ENCODE peak calls at places on chromosomes 6 and 20, in five cellular contexts. One of them, this sample, is unnamed.
A peak's percentile ranks its signal among the peaks of the same experiment; 100 is the strongest.

GRCh38 chr6:126923807-126924206 is 194.7 kb upstream of the RSPO3 start:
- DNase-seq in HepG2: no peak
- DNase-seq in GM12878: no peak
- DNase-seq in GM23338: no peak
- DNase-seq in K562: no peak
- DNase-seq in this sample: no peak

GRCh38 chr6:32123681-32124080 is 4.4 kb downstream of the ATF6B start:
- DNase-seq in HepG2: no peak
- DNase-seq in GM12878: no peak
- DNase-seq in GM23338: no peak
- DNase-seq in K562: no peak
- DNase-seq in this sample: no peak

GRCh38 chr6:106579281-106579680 is 50.0 kb downstream of the RTN4IP1 start:
- DNase-seq in HepG2: no peak
- DNase-seq in GM12878: no peak
- DNase-seq in GM23338: no peak
- DNase-seq in K562: no peak
- DNase-seq in this sample: no peak

GRCh38 chr6:26214826-26215199 is 127.6 kb downstream of the HFE start:
- DNase-seq in HepG2: no peak
- DNase-seq in GM12878: no peak
- DNase-seq in GM23338: no peak
- DNase-seq in K562: no peak
- DNase-seq in this sample: no peak

GRCh38 chr20:62665826-62666735 is 23.8 kb downstream of the SLCO4A1 start:
- DNase-seq in HepG2: no peak
- DNase-seq in GM12878: no peak
- DNase-seq in GM23338: no peak
- DNase-seq in K562: no peak
- DNase-seq in this sample: no peak

GRCh38 chr6:129621252-129621651 is 88.7 kb downstream of the ARHGAP18 start:
- DNase-seq in HepG2: peak; percentile 58
- DNase-seq in GM12878: no peak
- DNase-seq in GM23338: no peak
- DNase-seq in K562: no peak
- DNase-seq in this sample: no peak

GRCh38 chr6:73519943-73520687 is 717 bp downstream of the EEF1A1 start:
- DNase-seq in HepG2: peak; percentile 59
- DNase-seq in GM12878: no peak
- DNase-seq in GM23338: peak; percentile 57
- DNase-seq in K562: peak; percentile 64
- DNase-seq in this sample: no peak

GRCh38 chr20:33261465-33261864 is 21.5 kb upstream of the BPIFB1 start:
- DNase-seq in HepG2: no peak
- DNase-seq in GM12878: no peak
- DNase-seq in GM23338: peak; percentile 27
- DNase-seq in K562: no peak
- DNase-seq in this sample: no peak

GRCh38 chr6:140319209-140319608 is 944.8 kb upstream of the CITED2 start:
- DNase-seq in HepG2: peak; percentile 11
- DNase-seq in GM12878: no peak
- DNase-seq in GM23338: no peak
- DNase-seq in K562: no peak
- DNase-seq in this sample: no peak

GRCh38 chr20:43205699-43206098 is 16.0 kb upstream of the PTPRT start:
- DNase-seq in HepG2: no peak
- DNase-seq in GM12878: no peak
- DNase-seq in GM23338: no peak
- DNase-seq in K562: peak; percentile 14
- DNase-seq in this sample: no peak

GRCh38 chr6:110566346-110567125 is 90.1 kb upstream of the SLC22A16 start:
- DNase-seq in HepG2: peak; percentile 93
- DNase-seq in GM12878: no peak
- DNase-seq in GM23338: no peak
- DNase-seq in K562: no peak
- DNase-seq in this sample: no peak

GRCh38 chr20:25525857-25526256 is 59.5 kb downstream of the NINL start:
- DNase-seq in HepG2: peak; percentile 97
- DNase-seq in GM12878: no peak
- DNase-seq in GM23338: no peak
- DNase-seq in K562: no peak
- DNase-seq in this sample: no peak

GRCh38 chr20:17226410-17227198 is at the start of gene PCSK2:
- DNase-seq in HepG2: no peak
- DNase-seq in GM12878: no peak
- DNase-seq in GM23338: peak; percentile 96
- DNase-seq in K562: peak; percentile 72
- DNase-seq in this sample: no peak

GRCh38 chr20:17223553-17223952 is 3.3 kb upstream of the PCSK2 start:
- DNase-seq in HepG2: no peak
- DNase-seq in GM12878: no peak
- DNase-seq in GM23338: no peak
- DNase-seq in K562: no peak
- DNase-seq in this sample: no peak

GRCh38 chr20:17227669-17228623 is 1.1 kb downstream of the PCSK2 start:
- DNase-seq in HepG2: no peak
- DNase-seq in GM12878: no peak
- DNase-seq in GM23338: peak; percentile 87
- DNase-seq in K562: no peak
- DNase-seq in this sample: no peak

GRCh38 chr20:17227199-17227535 is 327 bp downstream of the PCSK2 start:
- DNase-seq in HepG2: no peak
- DNase-seq in GM12878: no peak
- DNase-seq in GM23338: no peak
- DNase-seq in K562: no peak
- DNase-seq in this sample: no peak

DNA sequence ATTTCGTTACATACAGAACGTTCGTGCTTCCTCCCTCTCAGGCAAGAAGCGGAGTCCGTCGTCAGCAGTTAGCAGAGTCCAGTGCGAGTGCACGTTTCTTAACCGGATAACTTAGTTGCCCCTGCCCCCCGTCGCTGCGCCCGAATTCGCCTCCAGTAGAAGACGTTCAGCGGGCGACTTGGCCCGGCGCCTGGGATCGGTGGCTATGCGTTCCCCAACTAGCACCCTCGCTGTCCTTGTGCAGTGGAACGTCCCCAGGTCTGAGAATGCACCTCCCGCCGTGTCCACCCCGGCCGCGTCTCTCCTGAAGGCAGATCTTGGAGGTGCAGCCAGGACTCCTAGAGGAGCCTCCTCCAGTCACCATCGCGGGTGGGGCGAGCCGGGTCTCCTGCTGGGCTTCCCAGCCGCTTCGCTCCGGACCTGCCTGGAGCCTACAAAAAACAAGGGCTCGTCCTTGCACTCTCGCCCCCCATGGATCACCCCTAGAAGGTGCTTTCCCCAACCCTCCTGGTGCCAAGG is 890 bp upstream of the PCSK2 start:
- DNase-seq in HepG2: no peak
- DNase-seq in GM12878: no peak
- DNase-seq in GM23338: peak; percentile 67
- DNase-seq in K562: no peak
- DNase-seq in this sample: no peak
- TF ChIP-seq EZH2 in HepG2: peak; percentile 52
- TF ChIP-seq EZH2 in GM12878: no peak
- TF ChIP-seq EZH2 in GM23338: no peak
- TF ChIP-seq EZH2 in K562: no peak
- TF ChIP-seq EZH2 in this sample: no peak

GRCh38 chr20:8454137-8454712 is 322.2 kb downstream of the PLCB1 start:
- DNase-seq in HepG2: peak; percentile 65
- DNase-seq in GM12878: peak; percentile 17
- DNase-seq in GM23338: peak; percentile 66
- DNase-seq in K562: no peak
- DNase-seq in this sample: peak; percentile 41
- TF ChIP-seq REST in HepG2: no peak
- TF ChIP-seq REST in GM12878: no peak
- TF ChIP-seq REST in GM23338: no peak
- TF ChIP-seq REST in K562: no peak
- TF ChIP-seq REST in this sample: no peak

DNA sequence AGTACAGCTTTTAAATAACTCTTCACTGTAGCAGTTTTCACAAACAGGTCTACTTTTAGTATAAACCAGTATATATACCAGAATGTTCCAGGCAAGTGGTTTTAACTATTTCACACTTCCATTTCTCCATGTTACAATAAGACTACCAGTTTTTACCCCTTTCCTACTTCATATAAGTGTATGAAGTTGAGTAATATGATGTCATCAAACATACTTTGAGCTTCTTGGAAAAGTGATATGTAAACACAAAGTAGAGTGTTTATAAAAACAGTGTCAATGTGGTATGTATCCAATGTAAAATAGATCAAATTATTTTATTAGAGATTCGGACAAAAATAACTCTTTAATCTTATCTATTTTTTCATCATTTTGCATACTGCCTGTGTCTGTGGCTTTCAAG is 2.5 kb upstream of the PAQR8 start:
- DNase-seq in HepG2: no peak
- DNase-seq in GM12878: no peak
- DNase-seq in GM23338: no peak
- DNase-seq in K562: no peak
- DNase-seq in this sample: no peak
- TF ChIP-seq EZH2 in HepG2: no peak
- TF ChIP-seq EZH2 in GM12878: no peak
- TF ChIP-seq EZH2 in GM23338: no peak
- TF ChIP-seq EZH2 in K562: no peak
- TF ChIP-seq EZH2 in this sample: no peak

DNA sequence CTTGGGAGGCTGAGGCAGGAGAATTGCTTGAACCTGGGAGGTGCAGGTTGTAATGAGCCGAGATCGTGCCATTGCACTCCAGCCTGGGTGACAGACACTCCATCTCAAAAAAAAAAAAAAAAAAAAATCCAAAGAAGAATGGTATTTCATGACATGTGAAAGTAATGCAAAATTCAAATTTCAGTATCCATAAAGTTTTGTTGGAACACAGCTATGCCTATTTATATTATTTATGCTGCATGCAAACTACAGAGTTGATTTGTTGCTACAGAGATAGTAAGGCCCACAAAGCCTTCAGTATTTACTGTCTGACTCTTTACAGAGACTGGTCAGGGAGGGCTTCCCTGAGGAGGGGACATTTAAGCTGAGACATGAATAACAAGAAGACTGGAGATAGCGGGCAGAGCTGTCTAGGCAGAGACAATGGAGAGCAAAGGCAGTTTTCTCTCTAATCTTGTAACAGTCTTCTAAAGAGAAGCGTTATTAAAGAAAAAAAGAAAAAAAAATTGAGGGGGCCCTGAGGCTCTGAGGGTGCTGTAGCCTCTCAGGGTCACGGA is 2.7 kb upstream of the SLC9A8 start:
- DNase-seq in HepG2: no peak
- DNase-seq in GM12878: no peak
- DNase-seq in GM23338: no peak
- DNase-seq in K562: no peak
- DNase-seq in this sample: no peak
- TF ChIP-seq REST in HepG2: no peak
- TF ChIP-seq REST in GM12878: no peak
- TF ChIP-seq REST in GM23338: no peak
- TF ChIP-seq REST in K562: no peak
- TF ChIP-seq REST in this sample: no peak

GRCh38 chr6:43509142-43509983 is 783 bp downstream of the LRRC73 start:
- DNase-seq in HepG2: no peak
- DNase-seq in GM12878: no peak
- DNase-seq in GM23338: peak; percentile 48
- DNase-seq in K562: no peak
- DNase-seq in this sample: no peak
- TF ChIP-seq EZH2 in HepG2: no peak
- TF ChIP-seq EZH2 in GM12878: no peak
- TF ChIP-seq EZH2 in GM23338: no peak
- TF ChIP-seq EZH2 in K562: no peak
- TF ChIP-seq EZH2 in this sample: no peak

DNA sequence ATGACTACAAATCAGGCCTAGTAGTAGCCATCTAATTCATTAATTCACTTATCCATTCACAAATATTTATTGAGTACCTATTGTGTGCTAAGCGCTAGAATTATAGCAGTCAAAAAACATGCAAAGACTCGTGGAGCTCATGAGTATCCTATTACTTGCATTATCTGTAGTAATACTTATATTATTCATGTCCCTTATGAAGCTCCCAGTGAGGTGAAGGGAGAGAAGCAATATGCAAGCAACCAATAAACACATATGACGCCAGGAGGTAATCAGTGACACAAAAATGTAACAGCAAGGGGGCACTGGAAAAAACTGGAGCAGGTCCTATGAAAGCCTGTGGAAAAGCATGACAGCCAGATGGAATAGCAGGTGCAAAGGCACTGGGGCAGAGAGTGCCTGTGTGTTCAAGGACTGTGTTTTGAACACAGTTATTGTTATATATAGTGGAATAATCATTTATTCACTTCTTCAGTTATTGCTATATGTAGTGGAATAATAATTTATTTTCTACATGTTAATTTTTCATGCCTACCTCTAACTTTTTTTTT is 109.5 kb downstream of the KIF13A start:
- DNase-seq in HepG2: no peak
- DNase-seq in GM12878: no peak
- DNase-seq in GM23338: no peak
- DNase-seq in K562: no peak
- DNase-seq in this sample: no peak
- TF ChIP-seq REST in HepG2: no peak
- TF ChIP-seq REST in GM12878: no peak
- TF ChIP-seq REST in GM23338: no peak
- TF ChIP-seq REST in K562: no peak
- TF ChIP-seq REST in this sample: no peak

GRCh38 chr6:34143884-34144580 is 1.9 kb downstream of the GRM4 start:
- DNase-seq in HepG2: peak; percentile 24
- DNase-seq in GM12878: no peak
- DNase-seq in GM23338: peak; percentile 95
- DNase-seq in K562: peak; percentile 90
- DNase-seq in this sample: no peak

GRCh38 chr6:34145161-34146020 is 496 bp downstream of the GRM4 start:
- DNase-seq in HepG2: no peak
- DNase-seq in GM12878: no peak
- DNase-seq in GM23338: peak; percentile 83
- DNase-seq in K562: peak; percentile 51
- DNase-seq in this sample: no peak

GRCh38 chr6:34146021-34146782 is at the start of gene GRM4:
- DNase-seq in HepG2: no peak
- DNase-seq in GM12878: no peak
- DNase-seq in GM23338: no peak
- DNase-seq in K562: no peak
- DNase-seq in this sample: no peak

GRCh38 chr6:34143196-34143883 is 2.5 kb downstream of the GRM4 start:
- DNase-seq in HepG2: no peak
- DNase-seq in GM12878: no peak
- DNase-seq in GM23338: no peak
- DNase-seq in K562: no peak
- DNase-seq in this sample: no peak

DNA sequence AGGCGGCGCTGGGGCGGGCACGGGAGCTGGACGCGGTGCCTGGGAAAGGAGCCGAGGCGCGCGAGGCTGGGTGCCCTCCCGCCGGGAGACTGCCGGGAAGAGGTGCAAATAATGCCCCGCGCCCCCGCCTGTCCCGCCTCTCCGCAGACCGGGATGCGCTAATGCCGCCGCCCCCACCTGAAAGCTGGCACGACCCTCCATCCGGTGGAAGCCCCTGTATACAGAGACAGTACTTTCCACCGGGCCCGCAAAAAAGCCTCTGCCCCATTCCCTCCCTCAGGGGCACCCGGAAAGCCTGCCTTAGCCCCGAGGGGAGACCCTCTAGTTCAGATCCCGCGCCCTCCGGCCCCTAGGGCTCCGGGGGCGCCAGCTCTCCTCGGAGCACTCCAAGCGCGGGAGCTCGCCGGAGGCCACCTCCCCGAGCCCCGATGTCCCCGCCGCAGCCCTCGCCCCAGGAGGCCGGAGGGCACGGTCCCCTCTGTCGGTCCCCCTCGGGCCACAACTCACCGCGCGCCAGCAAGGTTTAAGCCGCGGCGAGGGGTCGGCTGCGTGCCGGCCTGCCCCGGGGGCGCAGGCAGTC is 1.2 kb downstream of the GRM4 start:
- DNase-seq in HepG2: no peak
- DNase-seq in GM12878: no peak
- DNase-seq in GM23338: no peak
- DNase-seq in K562: no peak
- DNase-seq in this sample: no peak
- TF ChIP-seq EZH2 in HepG2: no peak
- TF ChIP-seq EZH2 in GM12878: no peak
- TF ChIP-seq EZH2 in GM23338: no peak
- TF ChIP-seq EZH2 in K562: no peak
- TF ChIP-seq EZH2 in this sample: no peak

This sample was measured in HCT116.